ENCODE peak calls at places on chromosomes 6 and 20, in eight cellular contexts. One of them, this sample, is unnamed.

GRCh38 chr6:28587011-28587745 is 61.5 kb downstream of the GPX5 start:
- DNase-seq in CD4-positive, alpha-beta T cell: peak
- DNase-seq in NCI-H774: peak
- DNase-seq in HEK293T: peak
- DNase-seq in GM18507: no peak
- DNase-seq in activated CD8-positive, alpha-beta memory T cell treated with anti-CD3 and anti-CD28 coated beads, Interleukin-2, amount 50 U/mL, for 4 hours: peak
- DNase-seq in epithelial cell of esophagus: peak
- DNase-seq in nephron progenitor cell: peak
- DNase-seq in this sample: peak

GRCh38 chr6:163986313-163986712 is 571.8 kb downstream of the QKI start:
- DNase-seq in epithelial cell of esophagus: no peak
- DNase-seq in CD4-positive, alpha-beta T cell: no peak
- DNase-seq in HEK293T: no peak
- DNase-seq in GM18507: no peak
- DNase-seq in activated CD8-positive, alpha-beta memory T cell treated with anti-CD3 and anti-CD28 coated beads, Interleukin-2, amount 50 U/mL, for 4 hours: no peak
- DNase-seq in nephron progenitor cell: no peak
- DNase-seq in NCI-H774: no peak
- DNase-seq in this sample: no peak

GRCh38 chr20:48342822-48343513 is 484.8 kb downstream of the PREX1 start:
- DNase-seq in HEK293T: no peak
- DNase-seq in epithelial cell of esophagus: no peak
- DNase-seq in GM18507: no peak
- DNase-seq in NCI-H774: no peak
- DNase-seq in nephron progenitor cell: no peak
- DNase-seq in CD4-positive, alpha-beta T cell: no peak
- DNase-seq in activated CD8-positive, alpha-beta memory T cell treated with anti-CD3 and anti-CD28 coated beads, Interleukin-2, amount 50 U/mL, for 4 hours: no peak
- DNase-seq in this sample: no peak

GRCh38 chr6:167760979-167761793 is 65.5 kb upstream of the AFDN start:
- DNase-seq in epithelial cell of esophagus: peak
- DNase-seq in activated CD8-positive, alpha-beta memory T cell treated with anti-CD3 and anti-CD28 coated beads, Interleukin-2, amount 50 U/mL, for 4 hours: no peak
- DNase-seq in CD4-positive, alpha-beta T cell: no peak
- DNase-seq in NCI-H774: peak
- DNase-seq in nephron progenitor cell: peak
- DNase-seq in GM18507: no peak
- DNase-seq in HEK293T: no peak
- DNase-seq in this sample: no peak

GRCh38 chr6:91276315-91276714 is 689.4 kb upstream of the MAP3K7 start:
- DNase-seq in NCI-H774: no peak
- DNase-seq in nephron progenitor cell: no peak
- DNase-seq in epithelial cell of esophagus: peak
- DNase-seq in GM18507: no peak
- DNase-seq in CD4-positive, alpha-beta T cell: no peak
- DNase-seq in HEK293T: peak
- DNase-seq in activated CD8-positive, alpha-beta memory T cell treated with anti-CD3 and anti-CD28 coated beads, Interleukin-2, amount 50 U/mL, for 4 hours: no peak
- DNase-seq in this sample: peak

GRCh38 chr6:140041056-140041455 is 666.6 kb upstream of the CITED2 start:
- DNase-seq in CD4-positive, alpha-beta T cell: no peak
- DNase-seq in epithelial cell of esophagus: no peak
- DNase-seq in nephron progenitor cell: no peak
- DNase-seq in HEK293T: no peak
- DNase-seq in activated CD8-positive, alpha-beta memory T cell treated with anti-CD3 and anti-CD28 coated beads, Interleukin-2, amount 50 U/mL, for 4 hours: no peak
- DNase-seq in NCI-H774: no peak
- DNase-seq in GM18507: no peak
- DNase-seq in this sample: no peak

GRCh38 chr6:150195996-150196417 is 53.2 kb downstream of the PPP1R14C start:
- DNase-seq in nephron progenitor cell: peak
- DNase-seq in CD4-positive, alpha-beta T cell: no peak
- DNase-seq in NCI-H774: no peak
- DNase-seq in HEK293T: peak
- DNase-seq in epithelial cell of esophagus: no peak
- DNase-seq in activated CD8-positive, alpha-beta memory T cell treated with anti-CD3 and anti-CD28 coated beads, Interleukin-2, amount 50 U/mL, for 4 hours: no peak
- DNase-seq in GM18507: no peak
- DNase-seq in this sample: no peak

GRCh38 chr6:13004610-13005009 is 288.0 kb downstream of the PHACTR1 start:
- DNase-seq in activated CD8-positive, alpha-beta memory T cell treated with anti-CD3 and anti-CD28 coated beads, Interleukin-2, amount 50 U/mL, for 4 hours: no peak
- DNase-seq in HEK293T: no peak
- DNase-seq in CD4-positive, alpha-beta T cell: no peak
- DNase-seq in nephron progenitor cell: no peak
- DNase-seq in NCI-H774: no peak
- DNase-seq in GM18507: no peak
- DNase-seq in epithelial cell of esophagus: no peak
- DNase-seq in this sample: no peak

GRCh38 chr20:8043687-8044278 is 24.2 kb upstream of the TMX4 start:
- DNase-seq in epithelial cell of esophagus: peak
- DNase-seq in HEK293T: peak
- DNase-seq in NCI-H774: peak
- DNase-seq in nephron progenitor cell: peak
- DNase-seq in activated CD8-positive, alpha-beta memory T cell treated with anti-CD3 and anti-CD28 coated beads, Interleukin-2, amount 50 U/mL, for 4 hours: no peak
- DNase-seq in GM18507: peak
- DNase-seq in CD4-positive, alpha-beta T cell: no peak
- DNase-seq in this sample: peak

GRCh38 chr6:22877946-22878705 is 308.8 kb downstream of the HDGFL1 start:
- DNase-seq in activated CD8-positive, alpha-beta memory T cell treated with anti-CD3 and anti-CD28 coated beads, Interleukin-2, amount 50 U/mL, for 4 hours: no peak
- DNase-seq in GM18507: no peak
- DNase-seq in HEK293T: no peak
- DNase-seq in CD4-positive, alpha-beta T cell: no peak
- DNase-seq in nephron progenitor cell: no peak
- DNase-seq in NCI-H774: no peak
- DNase-seq in epithelial cell of esophagus: no peak
- DNase-seq in this sample: no peak

GRCh38 chr6:140043357-140043756 is 668.9 kb upstream of the CITED2 start:
- DNase-seq in epithelial cell of esophagus: peak
- DNase-seq in GM18507: no peak
- DNase-seq in CD4-positive, alpha-beta T cell: no peak
- DNase-seq in HEK293T: no peak
- DNase-seq in activated CD8-positive, alpha-beta memory T cell treated with anti-CD3 and anti-CD28 coated beads, Interleukin-2, amount 50 U/mL, for 4 hours: no peak
- DNase-seq in NCI-H774: no peak
- DNase-seq in nephron progenitor cell: no peak
- DNase-seq in this sample: peak

GRCh38 chr6:88047510-88048150 is at the start of gene SPACA1:
- DNase-seq in epithelial cell of esophagus: no peak
- DNase-seq in NCI-H774: no peak
- DNase-seq in nephron progenitor cell: no peak
- DNase-seq in CD4-positive, alpha-beta T cell: no peak
- DNase-seq in GM18507: no peak
- DNase-seq in activated CD8-positive, alpha-beta memory T cell treated with anti-CD3 and anti-CD28 coated beads, Interleukin-2, amount 50 U/mL, for 4 hours: no peak
- DNase-seq in HEK293T: no peak
- DNase-seq in this sample: no peak

GRCh38 chr6:90720404-90720803 is 133.5 kb upstream of the MAP3K7 start:
- DNase-seq in GM18507: no peak
- DNase-seq in NCI-H774: no peak
- DNase-seq in CD4-positive, alpha-beta T cell: no peak
- DNase-seq in nephron progenitor cell: no peak
- DNase-seq in activated CD8-positive, alpha-beta memory T cell treated with anti-CD3 and anti-CD28 coated beads, Interleukin-2, amount 50 U/mL, for 4 hours: no peak
- DNase-seq in epithelial cell of esophagus: peak
- DNase-seq in HEK293T: no peak
- DNase-seq in this sample: peak

GRCh38 chr6:35757461-35758123 is 18.8 kb upstream of the CLPSL2 start:
- DNase-seq in GM18507: peak
- DNase-seq in nephron progenitor cell: peak
- DNase-seq in activated CD8-positive, alpha-beta memory T cell treated with anti-CD3 and anti-CD28 coated beads, Interleukin-2, amount 50 U/mL, for 4 hours: no peak
- DNase-seq in epithelial cell of esophagus: peak
- DNase-seq in NCI-H774: no peak
- DNase-seq in HEK293T: peak
- DNase-seq in CD4-positive, alpha-beta T cell: no peak
- DNase-seq in this sample: peak

GRCh38 chr6:136782021-136782770 is 10.1 kb downstream of the MAP3K5 start:
- DNase-seq in nephron progenitor cell: no peak
- DNase-seq in NCI-H774: no peak
- DNase-seq in HEK293T: no peak
- DNase-seq in GM18507: no peak
- DNase-seq in epithelial cell of esophagus: peak
- DNase-seq in CD4-positive, alpha-beta T cell: no peak
- DNase-seq in activated CD8-positive, alpha-beta memory T cell treated with anti-CD3 and anti-CD28 coated beads, Interleukin-2, amount 50 U/mL, for 4 hours: no peak
- DNase-seq in this sample: peak

GRCh38 chr6:166656269-166657206 is 29.5 kb upstream of the RPS6KA2 start:
- DNase-seq in nephron progenitor cell: no peak
- DNase-seq in activated CD8-positive, alpha-beta memory T cell treated with anti-CD3 and anti-CD28 coated beads, Interleukin-2, amount 50 U/mL, for 4 hours: no peak
- DNase-seq in epithelial cell of esophagus: peak
- DNase-seq in NCI-H774: no peak
- DNase-seq in CD4-positive, alpha-beta T cell: no peak
- DNase-seq in GM18507: no peak
- DNase-seq in HEK293T: no peak
- DNase-seq in this sample: no peak

GRCh38 chr20:24608926-24609667 is 139.7 kb downstream of the SYNDIG1 start:
- DNase-seq in CD4-positive, alpha-beta T cell: no peak
- DNase-seq in HEK293T: no peak
- DNase-seq in NCI-H774: no peak
- DNase-seq in nephron progenitor cell: no peak
- DNase-seq in activated CD8-positive, alpha-beta memory T cell treated with anti-CD3 and anti-CD28 coated beads, Interleukin-2, amount 50 U/mL, for 4 hours: no peak
- DNase-seq in GM18507: no peak
- DNase-seq in epithelial cell of esophagus: peak
- DNase-seq in this sample: peak

GRCh38 chr6:41885930-41886329 is 9.2 kb downstream of the USP49 start:
- DNase-seq in HEK293T: no peak
- DNase-seq in nephron progenitor cell: no peak
- DNase-seq in epithelial cell of esophagus: no peak
- DNase-seq in activated CD8-positive, alpha-beta memory T cell treated with anti-CD3 and anti-CD28 coated beads, Interleukin-2, amount 50 U/mL, for 4 hours: no peak
- DNase-seq in CD4-positive, alpha-beta T cell: no peak
- DNase-seq in NCI-H774: no peak
- DNase-seq in GM18507: no peak
- DNase-seq in this sample: no peak

GRCh38 chr20:7770578-7770977 is 169.7 kb downstream of the HAO1 start:
- DNase-seq in HEK293T: no peak
- DNase-seq in NCI-H774: peak
- DNase-seq in GM18507: no peak
- DNase-seq in epithelial cell of esophagus: peak
- DNase-seq in CD4-positive, alpha-beta T cell: no peak
- DNase-seq in activated CD8-positive, alpha-beta memory T cell treated with anti-CD3 and anti-CD28 coated beads, Interleukin-2, amount 50 U/mL, for 4 hours: no peak
- DNase-seq in nephron progenitor cell: no peak
- DNase-seq in this sample: peak

GRCh38 chr20:45114465-45115385 is at the start of gene WFDC5:
- DNase-seq in NCI-H774: no peak
- DNase-seq in nephron progenitor cell: no peak
- DNase-seq in GM18507: no peak
- DNase-seq in CD4-positive, alpha-beta T cell: no peak
- DNase-seq in HEK293T: no peak
- DNase-seq in activated CD8-positive, alpha-beta memory T cell treated with anti-CD3 and anti-CD28 coated beads, Interleukin-2, amount 50 U/mL, for 4 hours: no peak
- DNase-seq in epithelial cell of esophagus: peak
- DNase-seq in this sample: peak

GRCh38 chr6:157075549-157076426 is 247.5 kb downstream of the TMEM242 start:
- DNase-seq in NCI-H774: no peak
- DNase-seq in CD4-positive, alpha-beta T cell: no peak
- DNase-seq in nephron progenitor cell: no peak
- DNase-seq in GM18507: no peak
- DNase-seq in HEK293T: no peak
- DNase-seq in activated CD8-positive, alpha-beta memory T cell treated with anti-CD3 and anti-CD28 coated beads, Interleukin-2, amount 50 U/mL, for 4 hours: no peak
- DNase-seq in epithelial cell of esophagus: peak
- DNase-seq in this sample: peak

GRCh38 chr6:93678841-93679454 is 259.6 kb upstream of the EPHA7 start:
- DNase-seq in nephron progenitor cell: no peak
- DNase-seq in GM18507: no peak
- DNase-seq in NCI-H774: peak
- DNase-seq in activated CD8-positive, alpha-beta memory T cell treated with anti-CD3 and anti-CD28 coated beads, Interleukin-2, amount 50 U/mL, for 4 hours: no peak
- DNase-seq in CD4-positive, alpha-beta T cell: no peak
- DNase-seq in HEK293T: no peak
- DNase-seq in epithelial cell of esophagus: no peak
- DNase-seq in this sample: no peak

GRCh38 chr6:138240476-138241245 is 22.4 kb upstream of the PBOV1 start:
- DNase-seq in activated CD8-positive, alpha-beta memory T cell treated with anti-CD3 and anti-CD28 coated beads, Interleukin-2, amount 50 U/mL, for 4 hours: no peak
- DNase-seq in nephron progenitor cell: no peak
- DNase-seq in HEK293T: no peak
- DNase-seq in GM18507: no peak
- DNase-seq in NCI-H774: no peak
- DNase-seq in CD4-positive, alpha-beta T cell: no peak
- DNase-seq in epithelial cell of esophagus: no peak
- DNase-seq in this sample: no peak

GRCh38 chr6:136587527-136587926 is 37.3 kb upstream of the MAP7 start:
- DNase-seq in nephron progenitor cell: no peak
- DNase-seq in CD4-positive, alpha-beta T cell: no peak
- DNase-seq in activated CD8-positive, alpha-beta memory T cell treated with anti-CD3 and anti-CD28 coated beads, Interleukin-2, amount 50 U/mL, for 4 hours: no peak
- DNase-seq in epithelial cell of esophagus: no peak
- DNase-seq in HEK293T: no peak
- DNase-seq in GM18507: no peak
- DNase-seq in NCI-H774: no peak
- DNase-seq in this sample: no peak

GRCh38 chr6:114108119-114109002 is 137.4 kb upstream of the HDAC2 start:
- DNase-seq in activated CD8-positive, alpha-beta memory T cell treated with anti-CD3 and anti-CD28 coated beads, Interleukin-2, amount 50 U/mL, for 4 hours: no peak
- DNase-seq in nephron progenitor cell: peak
- DNase-seq in HEK293T: peak
- DNase-seq in epithelial cell of esophagus: peak
- DNase-seq in CD4-positive, alpha-beta T cell: no peak
- DNase-seq in NCI-H774: peak
- DNase-seq in GM18507: no peak
- DNase-seq in this sample: peak

GRCh38 chr6:157054531-157054979 is 268.8 kb downstream of the TMEM242 start:
- DNase-seq in HEK293T: no peak
- DNase-seq in nephron progenitor cell: no peak
- DNase-seq in NCI-H774: no peak
- DNase-seq in CD4-positive, alpha-beta T cell: no peak
- DNase-seq in epithelial cell of esophagus: no peak
- DNase-seq in activated CD8-positive, alpha-beta memory T cell treated with anti-CD3 and anti-CD28 coated beads, Interleukin-2, amount 50 U/mL, for 4 hours: peak
- DNase-seq in GM18507: no peak
- DNase-seq in this sample: no peak

GRCh38 chr20:58690351-58690750 is 2.2 kb upstream of the NPEPL1 start:
- DNase-seq in activated CD8-positive, alpha-beta memory T cell treated with anti-CD3 and anti-CD28 coated beads, Interleukin-2, amount 50 U/mL, for 4 hours: no peak
- DNase-seq in epithelial cell of esophagus: no peak
- DNase-seq in nephron progenitor cell: no peak
- DNase-seq in HEK293T: no peak
- DNase-seq in GM18507: no peak
- DNase-seq in CD4-positive, alpha-beta T cell: no peak
- DNase-seq in NCI-H774: no peak
- DNase-seq in this sample: no peak

GRCh38 chr20:45842169-45842812 is 8.7 kb downstream of the SNX21 start:
- DNase-seq in activated CD8-positive, alpha-beta memory T cell treated with anti-CD3 and anti-CD28 coated beads, Interleukin-2, amount 50 U/mL, for 4 hours: no peak
- DNase-seq in NCI-H774: no peak
- DNase-seq in CD4-positive, alpha-beta T cell: no peak
- DNase-seq in epithelial cell of esophagus: no peak
- DNase-seq in GM18507: no peak
- DNase-seq in HEK293T: no peak
- DNase-seq in nephron progenitor cell: no peak
- DNase-seq in this sample: no peak

GRCh38 chr20:9290331-9290730 is 221.4 kb downstream of the PLCB4 start:
- DNase-seq in activated CD8-positive, alpha-beta memory T cell treated with anti-CD3 and anti-CD28 coated beads, Interleukin-2, amount 50 U/mL, for 4 hours: no peak
- DNase-seq in epithelial cell of esophagus: no peak
- DNase-seq in nephron progenitor cell: no peak
- DNase-seq in GM18507: no peak
- DNase-seq in NCI-H774: no peak
- DNase-seq in CD4-positive, alpha-beta T cell: no peak
- DNase-seq in HEK293T: no peak
- DNase-seq in this sample: no peak

GRCh38 chr20:41005361-41005729 is 23.3 kb upstream of the TOP1 start:
- DNase-seq in HEK293T: no peak
- DNase-seq in GM18507: no peak
- DNase-seq in nephron progenitor cell: no peak
- DNase-seq in CD4-positive, alpha-beta T cell: no peak
- DNase-seq in NCI-H774: no peak
- DNase-seq in epithelial cell of esophagus: peak
- DNase-seq in activated CD8-positive, alpha-beta memory T cell treated with anti-CD3 and anti-CD28 coated beads, Interleukin-2, amount 50 U/mL, for 4 hours: no peak
- DNase-seq in this sample: peak

GRCh38 chr6:159969921-159970320 is 1.0 kb downstream of the IGF2R start:
- DNase-seq in activated CD8-positive, alpha-beta memory T cell treated with anti-CD3 and anti-CD28 coated beads, Interleukin-2, amount 50 U/mL, for 4 hours: no peak
- DNase-seq in epithelial cell of esophagus: peak
- DNase-seq in HEK293T: peak
- DNase-seq in NCI-H774: peak
- DNase-seq in nephron progenitor cell: peak
- DNase-seq in CD4-positive, alpha-beta T cell: no peak
- DNase-seq in GM18507: no peak
- DNase-seq in this sample: no peak

GRCh38 chr6:1226208-1227099 is 85.4 kb upstream of the FOXQ1 start:
- DNase-seq in NCI-H774: no peak
- DNase-seq in nephron progenitor cell: no peak
- DNase-seq in GM18507: no peak
- DNase-seq in CD4-positive, alpha-beta T cell: no peak
- DNase-seq in HEK293T: no peak
- DNase-seq in activated CD8-positive, alpha-beta memory T cell treated with anti-CD3 and anti-CD28 coated beads, Interleukin-2, amount 50 U/mL, for 4 hours: no peak
- DNase-seq in epithelial cell of esophagus: no peak
- DNase-seq in this sample: no peak

This sample was measured in bronchial epithelial cell.